ENCODE peak calls at places on chromosomes 16 and 17, in six cellular contexts. H is COLO829, K is COR-L47, I is left colon, Y is ascending aorta, S is occipital lobe. J is an unnamed sample.

GRCh38 chr16:79415983-79416641 is 184.4 kb downstream of the MAF start:
- DNase-seq in H (no peak), K (no peak), I (no peak), Y (no peak), S (no peak), J (no peak)

GRCh38 chr16:6032438-6032837 is 934.8 kb upstream of the EEF2KMT start:
- DNase-seq in H (no peak), K (no peak), I (no peak), Y (no peak), S (no peak), J (no peak)

GRCh38 chr17:58402047-58402446 is 15.3 kb downstream of the RNF43 start:
- DNase-seq in H (peak), K (no peak), I (no peak), Y (no peak), S (no peak), J (no peak)

GRCh38 chr16:62638964-62639861 is 603.0 kb upstream of the CDH8 start:
- DNase-seq in H (no peak), K (no peak), I (no peak), Y (no peak), S (no peak), J (no peak)

GRCh38 chr17:45405250-45406086 is 27.2 kb downstream of the ARHGAP27 start:
- DNase-seq in H (no peak), K (no peak), I (peak), Y (no peak), S (no peak), J (peak)

GRCh38 chr16:57607676-57608461 is 20.6 kb upstream of the ADGRG1 start:
- DNase-seq in H (no peak), K (no peak), I (no peak), Y (no peak), S (no peak), J (no peak)

GRCh38 chr17:66169839-66170238 is 22.1 kb downstream of the CEP112 start:
- DNase-seq in H (no peak), K (no peak), I (no peak), Y (no peak), S (no peak), J (no peak)

GRCh38 chr16:23564964-23565363 is 7.4 kb downstream of the UBFD1 start:
- DNase-seq in H (no peak), K (no peak), I (no peak), Y (no peak), S (no peak), J (no peak)

GRCh38 chr17:78133971-78134898 is 3.7 kb downstream of the TMC8 start:
- DNase-seq in H (no peak), K (peak), I (peak), Y (no peak), S (no peak), J (peak)

GRCh38 chr16:50185005-50185505 is 31.9 kb downstream of the TENT4B start:
- DNase-seq in H (no peak), K (no peak), I (no peak), Y (no peak), S (no peak), J (no peak)

GRCh38 chr17:67076290-67076689 is 31.9 kb downstream of the CACNG1 start:
- DNase-seq in H (no peak), K (no peak), I (no peak), Y (no peak), S (no peak), J (no peak)

GRCh38 chr17:7559307-7560171 is 989 bp downstream of the TNFSF13 start:
- DNase-seq in H (no peak), K (no peak), I (peak), Y (no peak), S (no peak), J (no peak)

GRCh38 chr16:22109258-22109898 is 17.0 kb downstream of the VWA3A start:
- DNase-seq in H (no peak), K (no peak), I (no peak), Y (no peak), S (no peak), J (no peak)

GRCh38 chr16:23835390-23836077 is at the start of gene PRKCB:
- DNase-seq in H (peak), K (no peak), I (peak), Y (peak), S (peak), J (peak)

GRCh38 chr17:7246779-7247178 is 4.5 kb upstream of the GABARAP start:
- DNase-seq in H (no peak), K (no peak), I (no peak), Y (no peak), S (no peak), J (no peak)

GRCh38 chr17:81427446-81428120 is 32.3 kb downstream of the BAHCC1 start:
- DNase-seq in H (no peak), K (peak), I (peak), Y (no peak), S (peak), J (no peak)

GRCh38 chr16:483351-484075 is 44.0 kb upstream of the CAPN15 start:
- DNase-seq in H (no peak), K (no peak), I (no peak), Y (no peak), S (no peak), J (no peak)

GRCh38 chr17:58411408-58411894 is 5.9 kb downstream of the RNF43 start:
- DNase-seq in H (no peak), K (no peak), I (no peak), Y (no peak), S (no peak), J (no peak)

GRCh38 chr17:41547378-41547841 is 19.3 kb upstream of the KRT19 start:
- DNase-seq in H (no peak), K (no peak), I (no peak), Y (no peak), S (no peak), J (no peak)

GRCh38 chr17:19717031-19717360 is 612 bp upstream of the SLC47A2 start:
- DNase-seq in H (no peak), K (no peak), I (no peak), Y (no peak), S (no peak), J (no peak)

GRCh38 chr16:5509794-5510193 is 412.2 kb upstream of the EEF2KMT start:
- DNase-seq in H (no peak), K (no peak), I (peak), Y (no peak), S (no peak), J (no peak)

GRCh38 chr17:7023576-7024401 is 939 bp downstream of the BCL6B start:
- DNase-seq in H (peak), K (no peak), I (peak), Y (peak), S (peak), J (peak)

GRCh38 chr16:51154271-51155171 is 3.5 kb upstream of the SALL1 start:
- DNase-seq in H (no peak), K (no peak), I (no peak), Y (no peak), S (no peak), J (no peak)

GRCh38 chr17:5922476-5922875 is 147.7 kb upstream of the WSCD1 start:
- DNase-seq in H (no peak), K (no peak), I (no peak), Y (no peak), S (no peak), J (no peak)

GRCh38 chr17:12850996-12851395 is 61.7 kb downstream of the ARHGAP44 start:
- DNase-seq in H (no peak), K (no peak), I (no peak), Y (no peak), S (peak), J (no peak)